ENCODE peak calls at places on chromosomes 5 and 9, in ten cellular contexts. One of them, this sample, is unnamed.

GRCh38 chr5:95734156-95734555 is 3.0 kb downstream of the RHOBTB3 start:
- DNase-seq in mucosa of descending colon: no peak
- DNase-seq in HFF-Myc: no peak
- DNase-seq in HCT116: no peak
- DNase-seq in GM23248: peak; percentile 38
- DNase-seq in brain microvascular endothelial cell: no peak
- DNase-seq in OCI-LY7: no peak
- DNase-seq in left ventricle myocardium inferior: no peak
- DNase-seq in ovary: no peak
- DNase-seq in cardiac muscle cell: no peak
- DNase-seq in this sample: no peak

GRCh38 chr9:122383992-122384461 is 13.2 kb downstream of the PTGS1 start:
- DNase-seq in mucosa of descending colon: no peak
- DNase-seq in HFF-Myc: peak; percentile 81
- DNase-seq in HCT116: no peak
- DNase-seq in GM23248: peak; percentile 87
- DNase-seq in brain microvascular endothelial cell: no peak
- DNase-seq in OCI-LY7: no peak
- DNase-seq in left ventricle myocardium inferior: no peak
- DNase-seq in ovary: no peak
- DNase-seq in cardiac muscle cell: peak; percentile 54
- DNase-seq in this sample: no peak

GRCh38 chr9:133274236-133275104 is 531 bp downstream of the ABO start:
- DNase-seq in mucosa of descending colon: peak; percentile 38
- DNase-seq in HFF-Myc: no peak
- DNase-seq in HCT116: no peak
- DNase-seq in GM23248: no peak
- DNase-seq in brain microvascular endothelial cell: no peak
- DNase-seq in OCI-LY7: no peak
- DNase-seq in left ventricle myocardium inferior: no peak
- DNase-seq in ovary: peak; percentile 48
- DNase-seq in cardiac muscle cell: no peak
- DNase-seq in this sample: no peak

GRCh38 chr5:123422433-123423277 is 548 bp downstream of the CEP120 start:
- DNase-seq in mucosa of descending colon: peak; percentile 51
- DNase-seq in HFF-Myc: no peak
- DNase-seq in HCT116: no peak
- DNase-seq in GM23248: peak; percentile 70
- DNase-seq in brain microvascular endothelial cell: peak; percentile 18
- DNase-seq in OCI-LY7: peak; percentile 43
- DNase-seq in left ventricle myocardium inferior: no peak
- DNase-seq in ovary: no peak
- DNase-seq in cardiac muscle cell: peak; percentile 33
- DNase-seq in this sample: peak; percentile 15

GRCh38 chr9:35835216-35835604 is 6.2 kb downstream of the TMEM8B start:
- DNase-seq in mucosa of descending colon: peak; percentile 62
- DNase-seq in HFF-Myc: no peak
- DNase-seq in HCT116: no peak
- DNase-seq in GM23248: peak; percentile 31
- DNase-seq in brain microvascular endothelial cell: no peak
- DNase-seq in OCI-LY7: peak; percentile 43
- DNase-seq in left ventricle myocardium inferior: no peak
- DNase-seq in ovary: no peak
- DNase-seq in cardiac muscle cell: peak; percentile 10
- DNase-seq in this sample: no peak

GRCh38 chr5:160183075-160183474 is 46.2 kb upstream of the FABP6 start:
- DNase-seq in mucosa of descending colon: no peak
- DNase-seq in HFF-Myc: no peak
- DNase-seq in HCT116: no peak
- DNase-seq in GM23248: peak; percentile 66
- DNase-seq in brain microvascular endothelial cell: no peak
- DNase-seq in OCI-LY7: no peak
- DNase-seq in left ventricle myocardium inferior: no peak
- DNase-seq in ovary: no peak
- DNase-seq in cardiac muscle cell: no peak
- DNase-seq in this sample: no peak

GRCh38 chr5:126046996-126047395 is 376.2 kb upstream of the GRAMD2B start:
- DNase-seq in mucosa of descending colon: no peak
- DNase-seq in HFF-Myc: peak; percentile 59
- DNase-seq in HCT116: no peak
- DNase-seq in GM23248: no peak
- DNase-seq in brain microvascular endothelial cell: no peak
- DNase-seq in OCI-LY7: no peak
- DNase-seq in left ventricle myocardium inferior: no peak
- DNase-seq in ovary: no peak
- DNase-seq in cardiac muscle cell: no peak
- DNase-seq in this sample: no peak

GRCh38 chr5:109374625-109375024 is 35.1 kb downstream of the PJA2 start:
- DNase-seq in mucosa of descending colon: no peak
- DNase-seq in HFF-Myc: no peak
- DNase-seq in HCT116: no peak
- DNase-seq in GM23248: no peak
- DNase-seq in brain microvascular endothelial cell: no peak
- DNase-seq in OCI-LY7: no peak
- DNase-seq in left ventricle myocardium inferior: no peak
- DNase-seq in ovary: no peak
- DNase-seq in cardiac muscle cell: peak; percentile 12
- DNase-seq in this sample: no peak

GRCh38 chr5:177982956-177983355 is 13.1 kb downstream of the PROP1 start:
- DNase-seq in mucosa of descending colon: no peak
- DNase-seq in HFF-Myc: no peak
- DNase-seq in HCT116: no peak
- DNase-seq in GM23248: no peak
- DNase-seq in brain microvascular endothelial cell: no peak
- DNase-seq in OCI-LY7: no peak
- DNase-seq in left ventricle myocardium inferior: no peak
- DNase-seq in ovary: no peak
- DNase-seq in cardiac muscle cell: no peak
- DNase-seq in this sample: no peak

GRCh38 chr9:136433849-136434579 is 5.6 kb downstream of the INPP5E start:
- DNase-seq in mucosa of descending colon: no peak
- DNase-seq in HFF-Myc: no peak
- DNase-seq in HCT116: no peak
- DNase-seq in GM23248: no peak
- DNase-seq in brain microvascular endothelial cell: no peak
- DNase-seq in OCI-LY7: no peak
- DNase-seq in left ventricle myocardium inferior: no peak
- DNase-seq in ovary: peak; percentile 28
- DNase-seq in cardiac muscle cell: no peak
- DNase-seq in this sample: no peak

GRCh38 chr9:109476781-109477268 is 21.3 kb downstream of the PTPN3 start:
- DNase-seq in mucosa of descending colon: peak; percentile 34
- DNase-seq in HFF-Myc: no peak
- DNase-seq in HCT116: no peak
- DNase-seq in GM23248: no peak
- DNase-seq in brain microvascular endothelial cell: no peak
- DNase-seq in OCI-LY7: no peak
- DNase-seq in left ventricle myocardium inferior: no peak
- DNase-seq in ovary: no peak
- DNase-seq in cardiac muscle cell: no peak
- DNase-seq in this sample: no peak

GRCh38 chr5:43313854-43314457 is 744 bp upstream of the HMGCS1 start:
- DNase-seq in mucosa of descending colon: peak; percentile 45
- DNase-seq in HFF-Myc: no peak
- DNase-seq in HCT116: no peak
- DNase-seq in GM23248: peak; percentile 30
- DNase-seq in brain microvascular endothelial cell: no peak
- DNase-seq in OCI-LY7: no peak
- DNase-seq in left ventricle myocardium inferior: no peak
- DNase-seq in ovary: peak; percentile 22
- DNase-seq in cardiac muscle cell: peak; percentile 59
- DNase-seq in this sample: no peak

GRCh38 chr9:137069508-137070071 is 767 bp downstream of the SAPCD2 start:
- DNase-seq in mucosa of descending colon: no peak
- DNase-seq in HFF-Myc: no peak
- DNase-seq in HCT116: no peak
- DNase-seq in GM23248: no peak
- DNase-seq in brain microvascular endothelial cell: no peak
- DNase-seq in OCI-LY7: peak; percentile 56
- DNase-seq in left ventricle myocardium inferior: no peak
- DNase-seq in ovary: no peak
- DNase-seq in cardiac muscle cell: no peak
- DNase-seq in this sample: no peak

DNA sequence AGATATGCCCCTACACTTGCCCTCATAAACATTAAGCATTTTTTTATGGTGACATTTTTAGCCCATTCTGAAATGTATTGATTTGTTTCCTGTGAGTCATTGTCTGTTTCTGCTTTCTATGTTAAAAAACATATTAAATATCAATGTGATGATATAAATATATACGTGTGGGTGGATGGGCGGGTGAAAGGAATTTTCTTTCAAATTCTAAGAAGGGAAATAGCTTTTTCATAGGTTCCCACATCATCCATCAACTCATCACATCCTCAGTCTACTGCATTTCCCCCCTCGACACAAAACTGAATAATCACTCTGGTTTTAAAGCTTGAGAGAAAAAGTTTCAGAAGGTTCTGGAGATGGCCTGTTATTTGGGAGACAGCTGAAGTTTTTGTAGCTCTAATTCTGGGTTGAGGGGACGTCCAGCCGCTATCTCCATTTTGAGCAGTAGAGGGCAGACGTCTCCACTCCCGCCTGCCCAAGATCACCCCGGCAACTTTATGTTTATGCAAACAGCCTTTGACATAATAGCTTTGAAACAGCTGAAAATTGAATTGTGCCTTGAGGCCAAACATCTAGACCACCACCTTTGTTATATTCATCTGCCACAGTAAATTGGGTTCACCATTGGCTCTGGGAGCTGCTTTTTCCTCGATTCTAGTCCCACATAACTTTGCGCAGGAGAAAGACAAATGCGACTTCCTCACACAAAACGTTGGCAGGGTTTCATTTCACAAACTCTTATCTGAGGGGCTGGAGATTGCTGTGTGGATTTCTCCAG is 216.2 kb upstream of the CLINT1 start:
- DNase-seq in mucosa of descending colon: peak; percentile 68
- DNase-seq in HFF-Myc: peak; percentile 40
- DNase-seq in HCT116: peak; percentile 42
- DNase-seq in GM23248: peak; percentile 89
- DNase-seq in brain microvascular endothelial cell: peak; percentile 90
- DNase-seq in OCI-LY7: peak; percentile 69
- DNase-seq in left ventricle myocardium inferior: peak; percentile 44
- DNase-seq in ovary: peak; percentile 55
- DNase-seq in cardiac muscle cell: peak; percentile 85
- DNase-seq in this sample: peak; percentile 30
- H3K4me3 ChIP-seq in mucosa of descending colon: no peak overlapping the region
- H3K4me3 ChIP-seq in HFF-Myc: no peak overlapping the region
- H3K4me3 ChIP-seq in HCT116: no peak overlapping the region
- H3K4me3 ChIP-seq in GM23248: peak overlapping the region; percentile 48
- H3K4me3 ChIP-seq in brain microvascular endothelial cell: peak overlapping the region; percentile 36
- H3K4me3 ChIP-seq in OCI-LY7: no peak overlapping the region
- H3K4me3 ChIP-seq in left ventricle myocardium inferior: peak overlapping the region; percentile 53
- H3K4me3 ChIP-seq in ovary: peak overlapping the region; percentile 32
- H3K4me3 ChIP-seq in cardiac muscle cell: no peak overlapping the region
- H3K4me3 ChIP-seq in this sample: no peak overlapping the region

DNA sequence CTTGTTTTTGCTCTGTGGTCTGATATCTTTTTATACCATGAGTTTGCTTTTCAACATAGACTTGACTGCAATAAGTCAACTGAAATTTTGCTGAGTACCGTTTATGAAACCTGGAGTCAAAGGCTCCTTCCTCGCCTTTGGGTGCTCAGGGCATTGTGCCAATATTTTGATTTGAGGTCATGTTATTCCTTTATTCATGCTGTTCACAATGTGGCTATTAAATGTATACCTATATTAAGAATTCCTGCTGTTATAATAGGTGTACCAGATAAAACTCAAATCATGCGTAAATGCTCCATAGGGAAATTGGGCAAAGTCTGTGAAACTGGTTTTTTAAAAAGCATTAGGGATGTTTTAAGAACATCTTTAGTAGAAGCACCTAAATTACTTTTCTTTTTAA is 334.0 kb upstream of the NUDT12 start:
- DNase-seq in mucosa of descending colon: no peak
- DNase-seq in HFF-Myc: no peak
- DNase-seq in HCT116: no peak
- DNase-seq in GM23248: no peak
- DNase-seq in brain microvascular endothelial cell: no peak
- DNase-seq in OCI-LY7: no peak
- DNase-seq in left ventricle myocardium inferior: no peak
- DNase-seq in ovary: no peak
- DNase-seq in cardiac muscle cell: no peak
- DNase-seq in this sample: no peak
- H3K4me3 ChIP-seq in mucosa of descending colon: no peak overlapping the region
- H3K4me3 ChIP-seq in HFF-Myc: no peak overlapping the region
- H3K4me3 ChIP-seq in HCT116: no peak overlapping the region
- H3K4me3 ChIP-seq in GM23248: no peak overlapping the region
- H3K4me3 ChIP-seq in brain microvascular endothelial cell: no peak overlapping the region
- H3K4me3 ChIP-seq in OCI-LY7: no peak overlapping the region
- H3K4me3 ChIP-seq in left ventricle myocardium inferior: no peak overlapping the region
- H3K4me3 ChIP-seq in ovary: no peak overlapping the region
- H3K4me3 ChIP-seq in cardiac muscle cell: no peak overlapping the region
- H3K4me3 ChIP-seq in this sample: no peak overlapping the region

DNA sequence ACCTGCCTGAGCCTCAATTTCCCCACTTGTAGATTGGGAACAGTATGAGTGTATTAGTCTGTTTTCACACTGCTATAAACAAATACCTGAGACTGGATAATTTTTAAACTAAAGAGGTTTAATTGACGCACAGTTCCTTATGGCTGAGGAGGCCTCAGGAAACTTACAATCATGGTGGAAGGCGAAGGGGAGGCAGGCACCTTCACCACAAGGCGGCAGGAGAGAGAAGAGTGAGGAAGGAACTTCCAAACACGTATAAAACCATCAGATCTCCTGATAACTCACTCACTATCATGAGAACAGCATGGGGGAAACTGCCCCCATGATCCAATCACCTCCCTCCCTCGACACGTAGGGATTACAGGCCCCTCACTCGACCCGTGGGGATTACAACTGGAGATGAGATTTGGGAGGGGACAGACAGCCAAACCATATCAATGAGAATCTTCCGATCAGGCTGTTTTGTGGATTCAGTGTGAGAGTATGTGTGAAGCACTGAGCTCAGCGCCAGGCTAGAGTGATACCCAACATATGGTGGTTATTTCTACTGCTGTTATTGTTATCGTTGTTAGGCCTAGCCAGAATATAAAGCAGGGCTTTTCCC is 14.6 kb upstream of the LMX1B start:
- DNase-seq in mucosa of descending colon: no peak
- DNase-seq in HFF-Myc: no peak
- DNase-seq in HCT116: no peak
- DNase-seq in GM23248: no peak
- DNase-seq in brain microvascular endothelial cell: no peak
- DNase-seq in OCI-LY7: no peak
- DNase-seq in left ventricle myocardium inferior: no peak
- DNase-seq in ovary: no peak
- DNase-seq in cardiac muscle cell: no peak
- DNase-seq in this sample: no peak
- H3K4me3 ChIP-seq in mucosa of descending colon: no peak overlapping the region
- H3K4me3 ChIP-seq in HFF-Myc: no peak overlapping the region
- H3K4me3 ChIP-seq in HCT116: no peak overlapping the region
- H3K4me3 ChIP-seq in GM23248: no peak overlapping the region
- H3K4me3 ChIP-seq in brain microvascular endothelial cell: no peak overlapping the region
- H3K4me3 ChIP-seq in OCI-LY7: no peak overlapping the region
- H3K4me3 ChIP-seq in left ventricle myocardium inferior: no peak overlapping the region
- H3K4me3 ChIP-seq in ovary: no peak overlapping the region
- H3K4me3 ChIP-seq in cardiac muscle cell: no peak overlapping the region
- H3K4me3 ChIP-seq in this sample: no peak overlapping the region

DNA sequence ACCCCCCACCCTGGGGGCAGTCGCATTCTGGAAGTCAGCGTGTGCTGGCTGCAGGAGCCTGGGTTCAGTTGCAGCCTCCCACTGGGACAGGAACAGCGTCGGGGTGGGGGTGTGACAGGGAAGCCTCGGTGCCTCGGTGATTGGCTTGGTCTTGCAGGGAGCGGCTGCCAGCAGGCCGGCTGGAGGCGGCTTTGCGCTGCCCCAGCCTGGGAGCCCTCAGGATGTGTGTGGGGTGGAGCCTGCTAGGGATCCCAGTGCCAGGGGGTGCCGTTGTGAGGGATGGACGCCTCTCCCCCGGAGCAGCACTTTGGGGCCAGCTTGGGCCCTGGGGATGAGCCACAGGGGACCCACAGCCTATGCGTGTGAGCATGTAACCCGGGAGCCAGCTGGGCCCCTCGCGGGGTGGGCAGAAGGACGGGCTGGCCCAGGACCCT is 101.3 kb downstream of the RGS3 start:
- DNase-seq in mucosa of descending colon: peak; percentile 77
- DNase-seq in HFF-Myc: no peak
- DNase-seq in HCT116: no peak
- DNase-seq in GM23248: peak; percentile 93
- DNase-seq in brain microvascular endothelial cell: peak; percentile 41
- DNase-seq in OCI-LY7: no peak
- DNase-seq in left ventricle myocardium inferior: peak; percentile 69
- DNase-seq in ovary: peak; percentile 62
- DNase-seq in cardiac muscle cell: peak; percentile 81
- DNase-seq in this sample: no peak
- H3K4me3 ChIP-seq in mucosa of descending colon: no peak overlapping the region
- H3K4me3 ChIP-seq in HFF-Myc: peak overlapping the region; percentile 38
- H3K4me3 ChIP-seq in HCT116: no peak overlapping the region
- H3K4me3 ChIP-seq in GM23248: peak overlapping the region; percentile 87
- H3K4me3 ChIP-seq in brain microvascular endothelial cell: peak overlapping the region; percentile 66
- H3K4me3 ChIP-seq in OCI-LY7: no peak overlapping the region
- H3K4me3 ChIP-seq in left ventricle myocardium inferior: peak overlapping the region; percentile 64
- H3K4me3 ChIP-seq in ovary: peak overlapping the region; percentile 7
- H3K4me3 ChIP-seq in cardiac muscle cell: peak overlapping the region; percentile 21
- H3K4me3 ChIP-seq in this sample: no peak overlapping the region